ENCODE peak calls at places on chromosome 16, in five cellular contexts. D is brain microvascular endothelial cell, E is pancreas, F is tibial nerve, J is lower lobe of right lung. M is an unnamed sample. For H3K36me3, the result is how much of the 10 kb centered on the place peaks cover.

GRCh38 chr16:53714080-53715050 is 10.4 kb downstream of the FTO start:
- DNase-seq in E (no peak), J (no peak), D (no peak), F (no peak), M (peak)

GRCh38 chr16:50736448-50736847 is 5.4 kb upstream of the CYLD start:
- DNase-seq in F (no peak), D (no peak), J (peak), E (no peak), M (no peak)

GRCh38 chr16:8866118-8866883 is 2.5 kb downstream of the CARHSP1 start:
- DNase-seq in D (no peak), J (no peak), E (no peak), F (peak), M (peak)

GRCh38 chr16:54397190-54397835 is 110.7 kb upstream of the IRX3 start:
- DNase-seq in J (no peak), E (no peak), F (no peak), D (peak), M (no peak)

GRCh38 chr16:89300311-89300975 is 82.9 kb downstream of the ZNF778 start:
- DNase-seq in D (no peak), J (no peak), E (peak), F (no peak), M (peak)

GRCh38 chr16:55271945-55272513 is 52.0 kb upstream of the IRX6 start:
- DNase-seq in E (no peak), F (no peak), J (no peak), D (no peak), M (no peak)

GRCh38 chr16:67805718-67806427 is 487 bp downstream of the RANBP10 start:
- DNase-seq in F (no peak), J (peak), D (no peak), E (peak), M (no peak)

GRCh38 chr16:88763502-88764053 is 21.4 kb downstream of the PIEZO1 start:
- DNase-seq in E (no peak), J (peak), F (no peak), D (no peak), M (no peak)

GRCh38 chr16:12927591-12927990 is 26.2 kb downstream of the SHISA9 start:
- DNase-seq in E (no peak), J (no peak), F (no peak), D (no peak), M (no peak)

GRCh38 chr16:9123871-9124270 is 32.4 kb downstream of the HAPSTR1 start:
- DNase-seq in D (no peak), F (no peak), J (peak), E (peak), M (peak)

GRCh38 chr16:19837984-19838707 is 46.5 kb downstream of the GPRC5B start:
- DNase-seq in E (no peak), F (no peak), J (no peak), D (no peak), M (no peak)

GRCh38 chr16:21684199-21684598 is 20.4 kb downstream of the OTOA start:
- DNase-seq in E (no peak), J (no peak), F (no peak), D (no peak), M (no peak)

GRCh38 chr16:54390095-54390494 is 103.5 kb upstream of the IRX3 start:
- DNase-seq in D (no peak), J (no peak), E (no peak), F (no peak), M (no peak)

GRCh38 chr16:54630284-54630967 is 300.2 kb upstream of the IRX5 start:
- DNase-seq in E (no peak), J (no peak), F (no peak), D (peak), M (no peak)

GRCh38 chr16:2250652-2251280 is 621 bp downstream of the ECI1 start:
- DNase-seq in D (peak), J (no peak), E (no peak), F (no peak), M (no peak)

GRCh38 chr16:31696968-31697743 is 169.5 kb downstream of the AHSP start:
- DNase-seq in E (no peak), D (peak), F (no peak), J (no peak), M (no peak)

GRCh38 chr16:11049396-11050059 is 105.2 kb downstream of the CLEC16A start:
- DNase-seq in E (no peak), D (no peak), F (no peak), J (no peak), M (no peak)

GRCh38 chr16:1612320-1613111 is at the start of gene CRAMP1:
- DNase-seq in J (no peak), D (peak), F (no peak), E (peak), M (no peak)

GRCh38 chr16:89922477-89922883 is 662 bp upstream of the TUBB3 start:
- DNase-seq in D (peak), F (peak), E (peak), J (no peak), M (peak)

GRCh38 chr16:1918312-1918889 is at the start of gene HS3ST6:
- DNase-seq in J (no peak), D (no peak), F (no peak), E (no peak), M (no peak)

GRCh38 chr16:67260426-67261063 is 11.8 kb downstream of the SLC9A5 start:
- DNase-seq in J (peak), E (peak), F (no peak), D (peak), M (peak)

GRCh38 chr16:80997139-80997798 is 9.4 kb downstream of the CMC2 start:
- DNase-seq in J (no peak), E (no peak), D (no peak), F (no peak), M (no peak)

GRCh38 chr16:31484491-31485171 is 1.7 kb downstream of the SLC5A2 start:
- DNase-seq in D (no peak), E (no peak), F (no peak), J (peak), M (no peak)

GRCh38 chr16:81755915-81756644 is 23.0 kb upstream of the PLCG2 start:
- DNase-seq in E (no peak), F (no peak), J (no peak), D (no peak), M (no peak)

GRCh38 chr16:4208529-4208835 is 33.4 kb downstream of the SRL start:
- DNase-seq in J (no peak), E (no peak), F (no peak), D (no peak), M (no peak)

GRCh38 chr16:50591800-50592771 is 43.9 kb downstream of the NKD1 start:
- DNase-seq in J (no peak), E (peak), F (no peak), D (no peak), M (peak)

GRCh38 chr16:14308357-14308723 is 237.2 kb downstream of the MRTFB start:
- DNase-seq in F (no peak), D (no peak), E (no peak), J (no peak), M (no peak)

GRCh38 chr16:11370084-11370931 is 25.0 kb downstream of the RMI2 start:
- DNase-seq in J (no peak), F (no peak), E (no peak), D (no peak), M (no peak)

GRCh38 chr16:58563775-58564174 is 48.5 kb downstream of the SETD6 start:
- DNase-seq in F (no peak), E (no peak), D (no peak), J (no peak), M (no peak)

GRCh38 chr16:58563235-58563634 is 47.9 kb downstream of the SETD6 start:
- DNase-seq in D (peak), F (no peak), J (no peak), E (no peak), M (no peak)
- H3K36me3 ChIP-seq in D (under half), F (half or more), J (half or more), E (under half), M (under half)

DNA sequence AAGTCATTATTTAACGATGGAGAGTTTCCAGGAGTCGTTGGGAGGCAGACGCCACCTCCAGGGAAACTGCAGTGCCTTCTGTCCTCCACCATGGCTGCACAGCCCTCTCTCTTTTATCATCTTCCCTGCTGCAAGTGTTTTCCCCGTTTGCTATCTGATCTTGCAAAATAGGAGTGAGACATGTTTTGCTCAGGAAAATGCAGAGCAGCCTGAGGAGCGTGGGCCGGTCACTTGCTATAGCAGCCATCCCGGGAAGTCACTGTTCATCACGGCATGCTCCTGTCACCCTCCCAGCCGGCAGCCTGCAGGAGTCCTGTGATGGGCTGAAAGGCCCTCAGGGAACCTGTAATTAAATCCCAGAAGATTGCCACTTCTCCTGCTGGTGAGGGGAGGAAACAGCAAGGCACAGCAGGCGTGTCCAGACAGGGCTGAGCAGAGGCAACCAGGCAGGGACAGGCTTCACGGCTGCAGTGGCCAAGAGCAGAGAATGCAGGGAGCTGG is 143.1 kb downstream of the GSG1L start:
- DNase-seq in F (no peak), E (no peak), D (no peak), J (no peak), M (no peak)
- H3K27ac ChIP-seq in F (no peak), E (no peak), D (no peak), J (no peak), M (no peak)

DNA sequence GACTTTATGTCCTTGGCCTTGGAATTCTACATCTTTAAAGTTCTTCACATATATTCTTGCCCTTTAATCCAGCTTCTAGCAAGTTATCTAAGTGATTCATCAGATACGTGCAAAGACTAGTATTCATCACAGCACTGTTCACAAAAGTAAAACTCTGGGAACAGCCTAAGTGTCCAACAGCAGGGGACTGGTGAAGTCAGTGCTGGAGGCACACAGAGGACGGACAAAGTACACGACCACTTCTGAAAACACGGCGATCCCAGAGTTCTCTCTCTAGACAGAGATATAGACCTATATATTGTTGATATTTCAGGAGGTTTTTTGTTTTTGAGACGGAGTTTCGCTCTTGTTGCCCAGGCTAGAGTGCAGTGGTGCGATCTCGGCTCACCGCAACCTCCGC is 12.8 kb downstream of the CTRB1 start:
- DNase-seq in D (no peak), E (no peak), J (no peak), F (no peak), M (no peak)
- H3K36me3 ChIP-seq in D (half or more), E (under half), J (half or more), F (half or more), M (half or more)

GRCh38 chr16:85900031-85900792 is 1.2 kb downstream of the IRF8 start:
- DNase-seq in J (no peak), F (no peak), E (no peak), D (no peak), M (no peak)
- H3K27ac ChIP-seq in J (peak), F (peak), E (peak), D (no peak), M (no peak)

GRCh38 chr16:61818850-61819249 is 217.4 kb downstream of the CDH8 start:
- DNase-seq in F (no peak), D (no peak), J (no peak), E (no peak), M (no peak)
- H3K36me3 ChIP-seq in F (under half), D (under half), J (under half), E (under half), M (under half)

GRCh38 chr16:79595261-79595660 is 5.3 kb downstream of the MAF start:
- DNase-seq in D (no peak), F (no peak), J (no peak), E (no peak), M (no peak)
- H3K27ac ChIP-seq in D (no peak), F (peak), J (peak), E (peak), M (peak)